ENCODE peak calls at places on chromosomes 11 and 22, in six cellular contexts. R, Z, J, P, F and C are unnamed samples.

GRCh38 chr11:88332851-88333250 is 4.7 kb downstream of the CTSC start:
- DNase-seq in R (no peak), Z (peak; percentile 82), J (no peak), P (no peak), F (no peak), C (no peak)

GRCh38 chr11:134756811-134757540 is 344.9 kb upstream of the B3GAT1 start:
- DNase-seq in R (no peak), Z (no peak), J (no peak), P (no peak), F (no peak), C (no peak)

GRCh38 chr11:67085617-67086016 is 29.0 kb downstream of the RHOD start:
- DNase-seq in R (no peak), Z (no peak), J (no peak), P (no peak), F (no peak), C (no peak)

GRCh38 chr22:43110444-43110926 is at the start of gene BIK:
- DNase-seq in R (peak; percentile 22), Z (peak; percentile 44), J (peak; percentile 25), P (peak; percentile 39), F (peak; percentile 80), C (peak; percentile 69)

GRCh38 chr11:19820100-19820499 is 107.5 kb downstream of the NAV2 start:
- DNase-seq in R (no peak), Z (no peak), J (no peak), P (no peak), F (no peak), C (peak; percentile 55)

GRCh38 chr22:44366372-44367310 is 53.9 kb upstream of the SHISAL1 start:
- DNase-seq in R (no peak), Z (no peak), J (no peak), P (no peak), F (peak; percentile 31), C (peak; percentile 19)

GRCh38 chr11:60265373-60266214 is 14.9 kb upstream of the MS4A4A start:
- DNase-seq in R (peak; percentile 49), Z (peak; percentile 85), J (no peak), P (no peak), F (no peak), C (no peak)

GRCh38 chr11:10181811-10182210 is 112.2 kb downstream of the SBF2 start:
- DNase-seq in R (no peak), Z (peak; percentile 64), J (no peak), P (no peak), F (no peak), C (no peak)

GRCh38 chr11:40183073-40184064 is 1276.1 kb downstream of the LRRC4C start:
- DNase-seq in R (no peak), Z (no peak), J (no peak), P (no peak), F (no peak), C (no peak)

GRCh38 chr11:120500414-120500936 is 11.1 kb upstream of the GRIK4 start:
- DNase-seq in R (no peak), Z (peak; percentile 32), J (no peak), P (no peak), F (no peak), C (no peak)

GRCh38 chr11:62399172-62399867 is 19.5 kb upstream of the SCGB1A1 start:
- DNase-seq in R (no peak), Z (no peak), J (no peak), P (no peak), F (peak; percentile 45), C (no peak)